ENCODE peak calls at places on chromosomes 5 and 9, in four cellular contexts. U is stimulated activated CD4-positive, alpha-beta T cell treated with anti-CD3 and anti-CD28 coated beads, Interleukin-2, amount 100 ng/mL, for 48 hours; M is SK-MEL-5; K is HFFc6. G is an unnamed sample.

GRCh38 chr5:57499262-57500050 is 16.8 kb upstream of the ACTBL2 start:
- DNase-seq in U (no peak), M (peak), K (peak), G (peak)

GRCh38 chr9:137441289-137441934 is at the start of gene ENTPD8:
- DNase-seq in U (no peak), M (peak), K (no peak), G (no peak)

GRCh38 chr5:59157001-59157527 is 574.2 kb downstream of the RAB3C start:
- DNase-seq in U (no peak), M (no peak), K (no peak), G (no peak)

GRCh38 chr5:172756764-172757393 is 14.1 kb downstream of the DUSP1 start:
- DNase-seq in U (no peak), M (no peak), K (no peak), G (no peak)

GRCh38 chr5:102581011-102581410 is 82.2 kb upstream of the SLCO6A1 start:
- DNase-seq in U (no peak), M (no peak), K (no peak), G (no peak)

GRCh38 chr5:51960617-51961115 is 577.4 kb downstream of the ISL1 start:
- DNase-seq in U (no peak), M (peak), K (peak), G (peak)

GRCh38 chr5:140336388-140336787 is 10.0 kb downstream of the HBEGF start:
- DNase-seq in U (no peak), M (no peak), K (no peak), G (no peak)

GRCh38 chr5:178398856-178399722 is 166.5 kb upstream of the PHYKPL start:
- DNase-seq in U (no peak), M (no peak), K (no peak), G (no peak)

GRCh38 chr5:16888694-16889124 is 47.4 kb downstream of the MYO10 start:
- DNase-seq in U (no peak), M (no peak), K (peak), G (no peak)

GRCh38 chr5:75885321-75885720 is 168.1 kb upstream of the POC5 start:
- DNase-seq in U (no peak), M (no peak), K (no peak), G (no peak)

GRCh38 chr5:129112295-129112694 is 17.7 kb downstream of the ISOC1 start:
- DNase-seq in U (no peak), M (no peak), K (no peak), G (no peak)

GRCh38 chr9:89426389-89426961 is 71.4 kb downstream of the SEMA4D start:
- DNase-seq in U (no peak), M (no peak), K (no peak), G (no peak)

GRCh38 chr5:158489207-158489532 is 610.5 kb downstream of the EBF1 start:
- DNase-seq in U (no peak), M (no peak), K (no peak), G (no peak)

GRCh38 chr5:132647473-132647872 is 10.5 kb upstream of the IL13 start:
- DNase-seq in U (no peak), M (no peak), K (no peak), G (no peak)

GRCh38 chr5:30051976-30052375 is 1141.5 kb upstream of the CDH6 start:
- DNase-seq in U (no peak), M (no peak), K (no peak), G (no peak)

GRCh38 chr5:58582004-58582403 is 871 bp upstream of the RAB3C start:
- DNase-seq in U (no peak), M (no peak), K (no peak), G (no peak)

GRCh38 chr5:180208435-180209081 is 453 bp downstream of the RASGEF1C start:
- DNase-seq in U (no peak), M (peak), K (no peak), G (no peak)

GRCh38 chr5:126002222-126002897 is 420.8 kb upstream of the GRAMD2B start:
- DNase-seq in U (no peak), M (peak), K (no peak), G (no peak)

GRCh38 chr5:75656311-75657003 is 45.2 kb downstream of the ANKDD1B start:
- DNase-seq in U (no peak), M (peak), K (peak), G (no peak)

GRCh38 chr5:115069087-115069968 is 100.4 kb downstream of the TRIM36 start:
- DNase-seq in U (peak), M (peak), K (peak), G (peak)

GRCh38 chr9:131999692-132000551 is 79.7 kb downstream of the MED27 start:
- DNase-seq in U (no peak), M (peak), K (peak), G (no peak)

GRCh38 chr5:31725996-31726395 is 87.1 kb downstream of the PDZD2 start:
- DNase-seq in U (no peak), M (no peak), K (no peak), G (no peak)

GRCh38 chr9:27194401-27195091 is 85.5 kb downstream of the TEK start:
- DNase-seq in U (no peak), M (no peak), K (peak), G (peak)

GRCh38 chr9:35385042-35385441 is 104.9 kb upstream of the RUSC2 start:
- DNase-seq in U (no peak), M (peak), K (peak), G (no peak)

GRCh38 chr5:108079754-108080153 is 302.1 kb downstream of the FBXL17 start:
- DNase-seq in U (no peak), M (peak), K (no peak), G (no peak)

GRCh38 chr5:7705261-7705660 is 145.7 kb downstream of the CFAP90 start:
- DNase-seq in U (no peak), M (peak), K (no peak), G (peak)

GRCh38 chr9:114486205-114486963 is 18.9 kb downstream of the WHRN start:
- DNase-seq in U (no peak), M (no peak), K (peak), G (no peak)

GRCh38 chr9:5041390-5042115 is 56.5 kb downstream of the JAK2 start:
- DNase-seq in U (no peak), M (no peak), K (no peak), G (no peak)

GRCh38 chr5:172834570-172835245 is 657 bp downstream of the ERGIC1 start:
- DNase-seq in U (no peak), M (peak), K (peak), G (peak)

GRCh38 chr9:125829743-125830142 is 82.6 kb downstream of the PBX3 start:
- DNase-seq in U (peak), M (no peak), K (no peak), G (no peak)

GRCh38 chr5:163089926-163090325 is 347.5 kb upstream of the CCNG1 start:
- DNase-seq in U (no peak), M (no peak), K (no peak), G (no peak)

GRCh38 chr9:116574027-116574679 is 113.0 kb upstream of the TRIM32 start:
- DNase-seq in U (no peak), M (no peak), K (no peak), G (no peak)

GRCh38 chr9:21513431-21513830 is 31.3 kb upstream of the IFNE start:
- DNase-seq in U (no peak), M (no peak), K (no peak), G (no peak)

GRCh38 chr9:136835162-136835931 is 6.9 kb upstream of the AJM1 start:
- DNase-seq in U (no peak), M (no peak), K (no peak), G (no peak)

GRCh38 chr5:6827815-6828214 is 114.6 kb downstream of the TENT4A start:
- DNase-seq in U (peak), M (peak), K (no peak), G (no peak)

GRCh38 chr9:126532019-126532462 is 81.7 kb upstream of the LMX1B start:
- DNase-seq in U (no peak), M (peak), K (no peak), G (no peak)

G was measured in COLO829.